ENCODE peak calls at places on chromosomes 12 and 14, in ten cellular contexts. O is mammary epithelial cell; Q is WTC11; F is CD4-positive, alpha-beta T cell; A is suprapubic skin; U is thyroid gland; T is Caco-2; S is HFF-Myc; P is OCI-LY7; Y is cardiac muscle cell. E is an unnamed sample.

GRCh38 chr12:65556676-65557424 is 267.4 kb upstream of the HMGA2 start:
- DNase-seq in S (no peak), Y (peak; percentile 89), F (peak; percentile 33), P (peak; percentile 53), T (peak; percentile 82), O (peak; percentile 94), U (peak; percentile 91), Q (peak; percentile 86), A (peak; percentile 87), E (peak; percentile 84)

GRCh38 chr12:71755146-71755892 is 656 bp downstream of the RAB21 start:
- DNase-seq in Q (no peak), A (no peak), S (no peak), F (no peak), T (peak; percentile 12), Y (peak; percentile 62), O (peak; percentile 67), U (peak; percentile 46), P (no peak), E (no peak)

GRCh38 chr12:58177366-58177765 is 236.0 kb downstream of the ATP23 start:
- DNase-seq in T (no peak), A (no peak), S (no peak), F (no peak), Q (no peak), Y (no peak), P (no peak), O (no peak), U (no peak), E (no peak)

GRCh38 chr12:53696285-53696654 is 20.4 kb upstream of the ATP5MC2 start:
- DNase-seq in Q (peak; percentile 74), T (peak; percentile 86), Y (peak; percentile 90), A (no peak), S (peak; percentile 50), O (peak; percentile 51), U (peak; percentile 90), F (no peak), P (peak; percentile 31), E (no peak)

GRCh38 chr14:93878871-93879270 is 48.3 kb upstream of the FAM181A start:
- DNase-seq in P (no peak), Y (no peak), T (no peak), A (no peak), S (no peak), Q (no peak), U (no peak), F (no peak), O (no peak), E (no peak)

GRCh38 chr14:80987235-80988032 is 32.0 kb downstream of the TSHR start:
- DNase-seq in U (peak; percentile 70), T (peak; percentile 74), Y (peak; percentile 77), F (peak; percentile 44), O (peak; percentile 68), Q (peak; percentile 73), P (peak; percentile 89), A (no peak), S (peak; percentile 54), E (no peak)

GRCh38 chr12:116590561-116590960 is 31.4 kb downstream of the MAP1LC3B2 start:
- DNase-seq in P (no peak), Q (no peak), F (no peak), O (peak; percentile 18), S (no peak), T (peak; percentile 68), Y (no peak), U (no peak), A (no peak), E (no peak)

GRCh38 chr12:89494411-89495231 is 30.0 kb downstream of the GALNT4 start:
- DNase-seq in Y (no peak), U (no peak), Q (no peak), T (no peak), O (peak; percentile 48), P (no peak), A (no peak), F (no peak), S (no peak), E (no peak)

GRCh38 chr14:54818201-54819133 is 84.2 kb downstream of the GCH1 start:
- DNase-seq in A (no peak), O (no peak), F (no peak), S (peak; percentile 17), Y (peak; percentile 88), Q (no peak), U (no peak), T (no peak), P (no peak), E (no peak)

GRCh38 chr14:33586806-33587205 is 364.1 kb downstream of the EGLN3 start:
- DNase-seq in U (no peak), Y (no peak), A (no peak), S (no peak), T (no peak), F (no peak), Q (no peak), O (no peak), P (no peak), E (no peak)

GRCh38 chr14:92770454-92770853 is 22.0 kb upstream of the LGMN start:
- DNase-seq in F (no peak), U (no peak), A (no peak), Q (no peak), O (no peak), T (no peak), Y (no peak), P (no peak), S (no peak), E (no peak)

GRCh38 chr14:62143235-62143634 is 381.0 kb downstream of the SNAPC1 start:
- DNase-seq in Y (peak; percentile 65), S (no peak), Q (no peak), A (no peak), O (peak; percentile 28), U (peak; percentile 32), T (no peak), F (no peak), P (no peak), E (no peak)

GRCh38 chr12:110934093-110934852 is 13.9 kb upstream of the MYL2 start:
- DNase-seq in U (no peak), Q (no peak), S (no peak), Y (no peak), A (no peak), T (peak; percentile 75), O (peak; percentile 73), F (no peak), P (no peak), E (no peak)

GRCh38 chr14:96616168-96616681 is 114.0 kb downstream of the PAPOLA start:
- DNase-seq in U (no peak), Y (no peak), O (no peak), T (no peak), S (no peak), F (no peak), A (no peak), Q (peak; percentile 26), P (no peak), E (no peak)

GRCh38 chr12:111788178-111788654 is 21.5 kb downstream of the ALDH2 start:
- DNase-seq in Q (peak; percentile 26), O (no peak), U (peak; percentile 32), P (peak; percentile 66), T (peak; percentile 75), Y (peak; percentile 87), A (no peak), S (no peak), F (no peak), E (no peak)

DNA sequence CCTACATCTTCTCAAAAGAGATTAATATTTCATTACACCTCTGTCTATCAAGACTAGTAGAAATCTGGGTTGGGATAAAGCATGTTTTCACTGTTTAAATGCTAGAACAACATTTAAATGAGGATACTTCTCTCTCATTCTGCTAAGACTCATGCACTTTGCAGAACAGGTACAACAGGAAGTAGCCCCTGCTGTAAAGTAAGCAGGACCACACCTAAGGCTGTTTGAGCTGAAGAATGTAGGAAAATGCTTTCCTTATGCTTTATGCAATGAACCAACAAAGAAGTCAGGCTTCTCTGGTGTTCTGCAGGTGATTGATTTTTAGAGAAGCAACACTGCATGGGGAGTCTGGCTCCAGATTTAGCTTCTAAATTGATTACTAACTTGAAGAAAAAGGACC is 89.5 kb downstream of the PAX9 start:
- DNase-seq in A (no peak), P (no peak), U (no peak), Q (no peak), S (no peak), Y (no peak), T (peak; percentile 42), O (no peak), F (no peak), E (no peak)
- TF ChIP-seq CTCF in A (no peak), P (no peak), U (no peak), Q (no peak), S (no peak), Y (no peak), T (no peak), O (no peak), F (no peak), E (no peak)

GRCh38 chr14:91060472-91061308 is at the start of gene RPS6KA5:
- DNase-seq in F (peak; percentile 99), Y (peak; percentile 100), Q (peak; percentile 100), S (peak; percentile 100), P (peak; percentile 100), O (peak; percentile 100), T (peak; percentile 99), U (peak; percentile 100), A (peak; percentile 100), E (peak; percentile 99)
- TF ChIP-seq CTCF in F (no peak), Y (no peak), Q (no peak), S (no peak), P (no peak), O (no peak), T (no peak), U (no peak), A (no peak), E (no peak)

GRCh38 chr14:95611293-95611880 is 74.8 kb upstream of the TCL1B start:
- DNase-seq in U (no peak), P (peak; percentile 77), Q (no peak), O (peak; percentile 9), F (no peak), T (no peak), S (no peak), A (no peak), Y (no peak), E (no peak)

GRCh38 chr14:95614335-95614734 is 71.9 kb upstream of the TCL1B start:
- DNase-seq in U (no peak), S (no peak), T (peak; percentile 9), P (peak; percentile 79), O (peak; percentile 12), Y (no peak), Q (no peak), A (no peak), F (no peak), E (no peak)

GRCh38 chr14:95609398-95609990 is 74.6 kb downstream of the GLRX5 start:
- DNase-seq in T (peak; percentile 58), Y (peak; percentile 33), S (no peak), O (peak; percentile 17), P (peak; percentile 81), A (no peak), U (peak; percentile 8), Q (peak; percentile 75), F (no peak), E (no peak)
- TF ChIP-seq CTCF in T (peak; percentile 75), Y (peak; percentile 62), S (peak; percentile 69), O (peak; percentile 41), P (peak; percentile 97), A (peak; percentile 40), U (no peak), Q (peak; percentile 56), F (no peak), E (peak; percentile 81)

DNA sequence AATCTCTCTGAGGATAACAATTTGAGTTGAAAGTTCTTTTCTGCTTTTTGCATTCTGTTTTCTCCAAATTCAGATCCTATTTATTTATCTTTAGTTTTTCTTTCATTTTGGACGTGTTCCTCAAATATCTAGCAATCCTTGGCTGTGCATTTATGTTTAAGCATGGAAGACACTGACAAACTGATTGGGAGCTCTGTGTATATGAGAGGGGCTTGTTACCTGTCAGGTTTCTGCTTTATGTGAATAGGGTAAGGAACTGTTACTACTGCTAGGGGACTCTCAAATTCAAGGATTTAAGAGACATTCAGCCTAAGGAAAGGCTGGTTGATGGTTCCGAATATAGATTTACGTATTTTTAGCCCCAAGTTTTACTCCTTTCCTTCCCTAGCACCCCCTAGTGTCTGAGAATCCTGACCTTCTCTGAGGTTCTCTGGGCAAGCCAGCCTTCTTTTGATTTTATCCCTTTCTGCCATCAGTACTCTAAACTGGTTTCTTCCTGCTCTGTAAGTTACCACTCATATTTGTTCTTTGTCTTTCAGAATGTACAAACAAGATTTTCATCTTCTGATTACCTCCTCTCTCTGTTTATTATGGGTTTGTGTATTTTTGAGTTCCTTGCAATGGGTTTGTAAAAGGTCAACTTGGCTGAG is 30.5 kb downstream of the YLPM1 start:
- DNase-seq in S (no peak), A (no peak), O (no peak), T (peak; percentile 6), U (no peak), F (no peak), Y (peak; percentile 25), Q (no peak), P (peak; percentile 16), E (no peak)
- TF ChIP-seq CTCF in S (peak; percentile 31), A (no peak), O (peak; percentile 17), T (peak; percentile 30), U (no peak), F (peak; percentile 50), Y (peak; percentile 43), Q (no peak), P (peak; percentile 69), E (peak; percentile 48)

E was measured in type B pancreatic cell.